ENCODE peak calls at places on chromosomes 11 and 22, in four cellular contexts. I, F, N and V are unnamed samples.

GRCh38 chr11:117435296-117435695 is 107.6 kb downstream of the CEP164 start:
- DNase-seq in I (no peak), F (no peak), N (no peak), V (no peak)

GRCh38 chr11:10268746-10269487 is 25.1 kb downstream of the SBF2 start:
- DNase-seq in I (no peak), F (no peak), N (no peak), V (no peak)

GRCh38 chr11:62791501-62792192 is at the start of gene TMEM223:
- DNase-seq in I (peak; percentile 85), F (peak; percentile 72), N (peak; percentile 94), V (peak; percentile 83)

GRCh38 chr11:11427185-11427944 is 74.3 kb upstream of the CSNK2A3 start:
- DNase-seq in I (no peak), F (no peak), N (no peak), V (peak; percentile 10)

GRCh38 chr11:73585834-73586575 is 11.9 kb downstream of the FAM168A start:
- DNase-seq in I (no peak), F (no peak), N (no peak), V (no peak)

GRCh38 chr11:47924184-47924671 is 56.1 kb upstream of the PTPRJ start:
- DNase-seq in I (no peak), F (peak; percentile 17), N (no peak), V (no peak)

GRCh38 chr11:102886999-102887398 is 12.2 kb upstream of the MMP12 start:
- DNase-seq in I (no peak), F (no peak), N (no peak), V (no peak)

GRCh38 chr11:24386551-24387404 is 110.1 kb upstream of the LUZP2 start:
- DNase-seq in I (no peak), F (no peak), N (peak; percentile 83), V (peak; percentile 8)

GRCh38 chr11:74288161-74288560 is 23.3 kb downstream of the P4HA3 start:
- DNase-seq in I (no peak), F (no peak), N (no peak), V (no peak)

GRCh38 chr11:61578819-61579218 is 2.1 kb downstream of the SYT7 start:
- DNase-seq in I (no peak), F (no peak), N (no peak), V (no peak)

GRCh38 chr11:57585301-57585700 is 12.2 kb upstream of the SERPING1 start:
- DNase-seq in I (no peak), F (no peak), N (no peak), V (no peak)

GRCh38 chr11:47864910-47865309 is 16.8 kb upstream of the NUP160 start:
- DNase-seq in I (no peak), F (no peak), N (no peak), V (no peak)

GRCh38 chr22:17284917-17285316 is 65.7 kb upstream of the ADA2 start:
- DNase-seq in I (no peak), F (no peak), N (no peak), V (no peak)

GRCh38 chr11:71580057-71581003 is 2.3 kb downstream of the KRTAP5-11 start:
- DNase-seq in I (no peak), F (peak; percentile 25), N (peak; percentile 83), V (peak; percentile 56)

GRCh38 chr22:32202539-32203180 is 2.2 kb downstream of the RFPL2 start:
- DNase-seq in I (no peak), F (peak; percentile 45), N (peak; percentile 84), V (peak; percentile 65)

GRCh38 chr11:131027501-131027900 is 111.2 kb upstream of the SNX19 start:
- DNase-seq in I (no peak), F (no peak), N (no peak), V (no peak)

GRCh38 chr22:46896166-46896565 is 133.7 kb downstream of the TBC1D22A start:
- DNase-seq in I (no peak), F (no peak), N (no peak), V (no peak)

GRCh38 chr11:2365571-2366210 is 11.4 kb upstream of the CD81 start:
- DNase-seq in I (no peak), F (no peak), N (no peak), V (no peak)

GRCh38 chr11:46457659-46458058 is 66.1 kb upstream of the CHRM4 start:
- DNase-seq in I (no peak), F (no peak), N (no peak), V (no peak)

GRCh38 chr11:107744736-107745135 is 32.9 kb upstream of the SLN start:
- DNase-seq in I (no peak), F (no peak), N (no peak), V (no peak)

GRCh38 chr11:85960678-85961077 is 105.5 kb downstream of the CCDC83 start:
- DNase-seq in I (no peak), F (no peak), N (no peak), V (no peak)

GRCh38 chr11:66727883-66728759 is 895 bp downstream of the SPTBN2 start:
- DNase-seq in I (no peak), F (no peak), N (peak; percentile 56), V (no peak)

GRCh38 chr11:85628771-85629341 is 463 bp downstream of the TMEM126B start:
- DNase-seq in I (peak; percentile 52), F (no peak), N (peak; percentile 8), V (no peak)

GRCh38 chr11:93330446-93330984 is at the start of gene DEUP1:
- DNase-seq in I (no peak), F (peak; percentile 80), N (peak; percentile 59), V (peak; percentile 65)

GRCh38 chr11:130737041-130737830 is 179.0 kb downstream of the SNX19 start:
- DNase-seq in I (no peak), F (no peak), N (no peak), V (no peak)

GRCh38 chr22:31556627-31557203 is 60.4 kb downstream of the SFI1 start:
- DNase-seq in I (no peak), F (no peak), N (peak; percentile 60), V (peak; percentile 16)

GRCh38 chr11:7690648-7691047 is 15.6 kb downstream of the OVCH2 start:
- DNase-seq in I (no peak), F (no peak), N (no peak), V (no peak)

GRCh38 chr11:34332524-34332923 is 25.3 kb downstream of the ABTB2 start:
- DNase-seq in I (no peak), F (peak; percentile 31), N (peak; percentile 18), V (peak; percentile 24)

GRCh38 chr11:75508051-75508561 is 17.6 kb downstream of the GDPD5 start:
- DNase-seq in I (no peak), F (no peak), N (no peak), V (no peak)

GRCh38 chr11:5891216-5891800 is 1.7 kb upstream of the OR52E5 start:
- DNase-seq in I (no peak), F (no peak), N (peak; percentile 36), V (no peak)

GRCh38 chr11:12165237-12165875 is 55.0 kb downstream of the MICAL2 start:
- DNase-seq in I (no peak), F (no peak), N (no peak), V (no peak)